ENCODE peak calls at places on chromosomes 11 and 22, in ten cellular contexts. One of them, this sample, is unnamed.

GRCh38 chr11:59207988-59208432 is 4.7 kb downstream of the MPEG1 start:
- DNase-seq in heart left ventricle: peak; percentile 43
- DNase-seq in HAP-1: peak; percentile 26
- DNase-seq in body of pancreas: peak; percentile 43
- DNase-seq in H1: no peak
- DNase-seq in mesendoderm: peak; percentile 65
- DNase-seq in psoas muscle: no peak
- DNase-seq in tibial artery: no peak
- DNase-seq in CD8-positive, alpha-beta T cell: peak; percentile 23
- DNase-seq in lung: no peak
- DNase-seq in this sample: no peak

GRCh38 chr11:11968511-11969280 is 39.7 kb downstream of the DKK3 start:
- DNase-seq in tibial artery: no peak
- DNase-seq in heart left ventricle: no peak
- DNase-seq in psoas muscle: peak; percentile 51
- DNase-seq in HAP-1: no peak
- DNase-seq in mesendoderm: no peak
- DNase-seq in lung: no peak
- DNase-seq in CD8-positive, alpha-beta T cell: no peak
- DNase-seq in H1: no peak
- DNase-seq in body of pancreas: no peak
- DNase-seq in this sample: no peak

GRCh38 chr11:33391188-33391892 is 134.2 kb downstream of the HIPK3 start:
- DNase-seq in heart left ventricle: no peak
- DNase-seq in HAP-1: no peak
- DNase-seq in H1: no peak
- DNase-seq in lung: no peak
- DNase-seq in psoas muscle: no peak
- DNase-seq in tibial artery: no peak
- DNase-seq in body of pancreas: no peak
- DNase-seq in mesendoderm: no peak
- DNase-seq in CD8-positive, alpha-beta T cell: no peak
- DNase-seq in this sample: no peak

GRCh38 chr11:78791254-78791653 is 216.6 kb upstream of the NARS2 start:
- DNase-seq in heart left ventricle: no peak
- DNase-seq in body of pancreas: no peak
- DNase-seq in CD8-positive, alpha-beta T cell: no peak
- DNase-seq in H1: no peak
- DNase-seq in mesendoderm: no peak
- DNase-seq in psoas muscle: no peak
- DNase-seq in lung: no peak
- DNase-seq in tibial artery: no peak
- DNase-seq in HAP-1: no peak
- DNase-seq in this sample: no peak

GRCh38 chr22:30265851-30266444 is 703 bp downstream of the OSM start:
- DNase-seq in tibial artery: peak; percentile 82
- DNase-seq in H1: no peak
- DNase-seq in HAP-1: no peak
- DNase-seq in heart left ventricle: peak; percentile 70
- DNase-seq in psoas muscle: peak; percentile 79
- DNase-seq in body of pancreas: no peak
- DNase-seq in CD8-positive, alpha-beta T cell: peak; percentile 83
- DNase-seq in lung: peak; percentile 67
- DNase-seq in mesendoderm: no peak
- DNase-seq in this sample: no peak

GRCh38 chr11:69905611-69906452 is 86.6 kb upstream of the FGF3 start:
- DNase-seq in CD8-positive, alpha-beta T cell: no peak
- DNase-seq in mesendoderm: peak; percentile 71
- DNase-seq in H1: no peak
- DNase-seq in HAP-1: no peak
- DNase-seq in lung: no peak
- DNase-seq in heart left ventricle: peak; percentile 28
- DNase-seq in body of pancreas: no peak
- DNase-seq in tibial artery: no peak
- DNase-seq in psoas muscle: peak; percentile 32
- DNase-seq in this sample: no peak

GRCh38 chr11:69229521-69229920 is 64.4 kb upstream of the MYEOV start:
- DNase-seq in tibial artery: no peak
- DNase-seq in H1: no peak
- DNase-seq in body of pancreas: peak; percentile 6
- DNase-seq in heart left ventricle: no peak
- DNase-seq in lung: no peak
- DNase-seq in mesendoderm: no peak
- DNase-seq in psoas muscle: no peak
- DNase-seq in HAP-1: no peak
- DNase-seq in CD8-positive, alpha-beta T cell: no peak
- DNase-seq in this sample: no peak

GRCh38 chr11:86592047-86592564 is 80.3 kb downstream of the ME3 start:
- DNase-seq in H1: no peak
- DNase-seq in tibial artery: no peak
- DNase-seq in body of pancreas: no peak
- DNase-seq in mesendoderm: peak; percentile 59
- DNase-seq in psoas muscle: no peak
- DNase-seq in heart left ventricle: no peak
- DNase-seq in CD8-positive, alpha-beta T cell: no peak
- DNase-seq in lung: peak; percentile 53
- DNase-seq in HAP-1: no peak
- DNase-seq in this sample: no peak

GRCh38 chr22:46070722-46071450 is 79.4 kb upstream of the PPARA start:
- DNase-seq in psoas muscle: peak; percentile 88
- DNase-seq in HAP-1: peak; percentile 33
- DNase-seq in heart left ventricle: peak; percentile 83
- DNase-seq in lung: peak; percentile 58
- DNase-seq in H1: no peak
- DNase-seq in tibial artery: peak; percentile 86
- DNase-seq in CD8-positive, alpha-beta T cell: peak; percentile 22
- DNase-seq in body of pancreas: peak; percentile 68
- DNase-seq in mesendoderm: peak; percentile 13
- DNase-seq in this sample: no peak

GRCh38 chr22:29871684-29872083 is 11.3 kb upstream of the MTMR3 start:
- DNase-seq in body of pancreas: no peak
- DNase-seq in HAP-1: peak; percentile 41
- DNase-seq in heart left ventricle: no peak
- DNase-seq in CD8-positive, alpha-beta T cell: no peak
- DNase-seq in H1: no peak
- DNase-seq in lung: no peak
- DNase-seq in psoas muscle: peak; percentile 58
- DNase-seq in tibial artery: no peak
- DNase-seq in mesendoderm: peak; percentile 42
- DNase-seq in this sample: no peak

GRCh38 chr22:45969414-45969799 is 7.6 kb downstream of the WNT7B start:
- DNase-seq in body of pancreas: no peak
- DNase-seq in tibial artery: no peak
- DNase-seq in heart left ventricle: no peak
- DNase-seq in lung: no peak
- DNase-seq in psoas muscle: no peak
- DNase-seq in H1: no peak
- DNase-seq in HAP-1: no peak
- DNase-seq in CD8-positive, alpha-beta T cell: no peak
- DNase-seq in mesendoderm: peak; percentile 53
- DNase-seq in this sample: no peak

GRCh38 chr22:48905206-48905975 is 922.3 kb downstream of the BRD1 start:
- DNase-seq in H1: no peak
- DNase-seq in lung: no peak
- DNase-seq in HAP-1: no peak
- DNase-seq in mesendoderm: no peak
- DNase-seq in CD8-positive, alpha-beta T cell: no peak
- DNase-seq in tibial artery: peak; percentile 53
- DNase-seq in psoas muscle: no peak
- DNase-seq in body of pancreas: no peak
- DNase-seq in heart left ventricle: peak; percentile 14
- DNase-seq in this sample: no peak

GRCh38 chr11:79249341-79249993 is 191.4 kb downstream of the TENM4 start:
- DNase-seq in heart left ventricle: no peak
- DNase-seq in psoas muscle: no peak
- DNase-seq in tibial artery: no peak
- DNase-seq in H1: no peak
- DNase-seq in HAP-1: no peak
- DNase-seq in CD8-positive, alpha-beta T cell: no peak
- DNase-seq in mesendoderm: no peak
- DNase-seq in lung: no peak
- DNase-seq in body of pancreas: no peak
- DNase-seq in this sample: no peak

GRCh38 chr11:63873381-63873780 is 34.5 kb downstream of the MARK2 start:
- DNase-seq in HAP-1: no peak
- DNase-seq in heart left ventricle: no peak
- DNase-seq in mesendoderm: no peak
- DNase-seq in psoas muscle: no peak
- DNase-seq in body of pancreas: no peak
- DNase-seq in H1: no peak
- DNase-seq in tibial artery: no peak
- DNase-seq in CD8-positive, alpha-beta T cell: no peak
- DNase-seq in lung: no peak
- DNase-seq in this sample: no peak

GRCh38 chr11:63875506-63875905 is 36.6 kb downstream of the MARK2 start:
- DNase-seq in lung: no peak
- DNase-seq in body of pancreas: no peak
- DNase-seq in psoas muscle: no peak
- DNase-seq in CD8-positive, alpha-beta T cell: no peak
- DNase-seq in heart left ventricle: no peak
- DNase-seq in mesendoderm: no peak
- DNase-seq in tibial artery: no peak
- DNase-seq in H1: no peak
- DNase-seq in HAP-1: no peak
- DNase-seq in this sample: no peak

GRCh38 chr11:63876616-63877015 is 37.7 kb downstream of the MARK2 start:
- DNase-seq in heart left ventricle: no peak
- DNase-seq in lung: no peak
- DNase-seq in H1: no peak
- DNase-seq in HAP-1: no peak
- DNase-seq in psoas muscle: no peak
- DNase-seq in body of pancreas: no peak
- DNase-seq in tibial artery: no peak
- DNase-seq in mesendoderm: no peak
- DNase-seq in CD8-positive, alpha-beta T cell: no peak
- DNase-seq in this sample: no peak

GRCh38 chr11:63872833-63873201 is 33.9 kb downstream of the MARK2 start:
- DNase-seq in body of pancreas: peak; percentile 36
- DNase-seq in HAP-1: no peak
- DNase-seq in psoas muscle: peak; percentile 60
- DNase-seq in H1: no peak
- DNase-seq in mesendoderm: no peak
- DNase-seq in lung: no peak
- DNase-seq in CD8-positive, alpha-beta T cell: no peak
- DNase-seq in heart left ventricle: peak; percentile 49
- DNase-seq in tibial artery: no peak
- DNase-seq in this sample: no peak

DNA sequence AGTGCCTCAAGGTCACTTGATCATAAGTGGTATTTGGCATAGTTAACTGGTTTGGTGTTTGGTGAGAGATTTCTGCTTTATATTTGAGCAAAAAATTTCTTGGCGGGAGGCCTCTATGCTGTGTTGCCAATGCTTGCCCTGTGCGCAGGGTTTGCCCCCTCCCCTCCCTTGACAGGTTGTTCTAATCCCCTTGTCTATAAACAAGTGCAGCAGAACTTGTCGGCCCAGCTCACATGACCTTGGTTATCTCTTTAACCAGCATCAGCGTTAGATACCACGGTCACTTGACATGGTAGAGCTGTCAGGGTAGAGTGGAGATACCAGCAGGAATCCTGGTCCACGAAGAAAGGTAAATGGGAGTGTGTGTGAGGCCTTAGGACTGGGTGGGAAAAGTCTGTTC is 35.6 kb downstream of the MARK2 start:
- DNase-seq in CD8-positive, alpha-beta T cell: no peak
- DNase-seq in body of pancreas: peak; percentile 35
- DNase-seq in psoas muscle: no peak
- DNase-seq in heart left ventricle: peak; percentile 58
- DNase-seq in tibial artery: no peak
- DNase-seq in mesendoderm: no peak
- DNase-seq in lung: no peak
- DNase-seq in HAP-1: no peak
- DNase-seq in H1: no peak
- DNase-seq in this sample: no peak
- H3K4me1 ChIP-seq in CD8-positive, alpha-beta T cell: peaks cover 72% of the 10 kb centered on the region
- H3K4me1 ChIP-seq in body of pancreas: peaks cover 93% of the 10 kb centered on the region
- H3K4me1 ChIP-seq in psoas muscle: peaks cover 38% of the 10 kb centered on the region
- H3K4me1 ChIP-seq in heart left ventricle: peaks cover 85% of the 10 kb centered on the region
- H3K4me1 ChIP-seq in tibial artery: no peaks in the 10 kb centered on the region
- H3K4me1 ChIP-seq in mesendoderm: peaks cover 11% of the 10 kb centered on the region
- H3K4me1 ChIP-seq in lung: peaks cover 37% of the 10 kb centered on the region
- H3K4me1 ChIP-seq in HAP-1: no peaks in the 10 kb centered on the region
- H3K4me1 ChIP-seq in H1: peaks cover 9% of the 10 kb centered on the region
- H3K4me1 ChIP-seq in this sample: peaks cover 85% of the 10 kb centered on the region

GRCh38 chr22:19959587-19960490 is 18.2 kb upstream of the TXNRD2 start:
- DNase-seq in heart left ventricle: peak; percentile 37
- DNase-seq in psoas muscle: no peak
- DNase-seq in CD8-positive, alpha-beta T cell: no peak
- DNase-seq in mesendoderm: no peak
- DNase-seq in H1: no peak
- DNase-seq in lung: no peak
- DNase-seq in tibial artery: no peak
- DNase-seq in body of pancreas: no peak
- DNase-seq in HAP-1: no peak
- DNase-seq in this sample: no peak
- H3K4me1 ChIP-seq in heart left ventricle: peaks cover 38% of the 10 kb centered on the region
- H3K4me1 ChIP-seq in psoas muscle: peaks cover 24% of the 10 kb centered on the region
- H3K4me1 ChIP-seq in CD8-positive, alpha-beta T cell: peaks cover 6% of the 10 kb centered on the region
- H3K4me1 ChIP-seq in mesendoderm: peaks cover 9% of the 10 kb centered on the region
- H3K4me1 ChIP-seq in H1: no peaks in the 10 kb centered on the region
- H3K4me1 ChIP-seq in lung: peaks cover 9% of the 10 kb centered on the region
- H3K4me1 ChIP-seq in tibial artery: peaks cover 5% of the 10 kb centered on the region
- H3K4me1 ChIP-seq in body of pancreas: peaks cover 58% of the 10 kb centered on the region
- H3K4me1 ChIP-seq in HAP-1: peaks cover 3% of the 10 kb centered on the region
- H3K4me1 ChIP-seq in this sample: peaks cover 46% of the 10 kb centered on the region

GRCh38 chr11:10305964-10306918 is 1.4 kb downstream of the ADM start:
- DNase-seq in H1: no peak
- DNase-seq in HAP-1: no peak
- DNase-seq in tibial artery: peak; percentile 74
- DNase-seq in heart left ventricle: peak; percentile 45
- DNase-seq in mesendoderm: peak; percentile 62
- DNase-seq in psoas muscle: peak; percentile 59
- DNase-seq in lung: no peak
- DNase-seq in body of pancreas: peak; percentile 23
- DNase-seq in CD8-positive, alpha-beta T cell: no peak
- DNase-seq in this sample: no peak
- H3K4me1 ChIP-seq in H1: peaks cover 8% of the 10 kb centered on the region
- H3K4me1 ChIP-seq in HAP-1: peaks cover 15% of the 10 kb centered on the region
- H3K4me1 ChIP-seq in tibial artery: no peaks in the 10 kb centered on the region
- H3K4me1 ChIP-seq in heart left ventricle: peaks cover 61% of the 10 kb centered on the region
- H3K4me1 ChIP-seq in mesendoderm: peaks cover 15% of the 10 kb centered on the region
- H3K4me1 ChIP-seq in psoas muscle: peaks cover 35% of the 10 kb centered on the region
- H3K4me1 ChIP-seq in lung: peaks cover 11% of the 10 kb centered on the region
- H3K4me1 ChIP-seq in body of pancreas: peaks cover 78% of the 10 kb centered on the region
- H3K4me1 ChIP-seq in CD8-positive, alpha-beta T cell: peaks cover 43% of the 10 kb centered on the region
- H3K4me1 ChIP-seq in this sample: peaks cover 67% of the 10 kb centered on the region

DNA sequence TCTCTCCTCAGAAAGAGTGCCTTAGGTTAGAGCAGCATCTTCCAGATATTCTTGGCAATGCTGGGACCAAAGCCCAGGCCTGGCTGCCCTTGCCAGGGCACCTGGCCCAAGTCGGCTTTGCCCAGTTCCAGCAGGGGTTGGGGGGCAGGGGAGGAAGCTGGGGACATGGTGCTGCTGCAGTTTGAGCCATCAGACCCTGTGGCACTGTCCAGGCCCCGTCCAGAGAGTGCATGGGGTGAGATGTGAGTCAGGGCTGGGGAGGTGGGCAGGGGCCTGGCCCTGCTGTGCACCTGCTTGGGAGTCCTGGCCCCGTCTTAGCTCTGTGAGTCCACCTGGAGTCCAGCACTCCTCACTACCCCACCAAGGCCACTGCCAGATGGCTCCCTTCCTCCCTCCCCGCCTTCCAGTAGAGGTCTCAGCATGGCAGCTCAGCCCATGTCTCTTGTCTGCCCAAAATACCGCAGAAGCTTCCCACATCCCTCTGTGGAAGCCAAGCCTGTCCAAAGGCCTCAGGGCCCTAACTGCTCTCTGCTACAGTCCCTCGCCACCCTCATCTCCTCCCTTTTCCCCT is 16.6 kb downstream of the DERL3 start:
- DNase-seq in lung: no peak
- DNase-seq in mesendoderm: no peak
- DNase-seq in H1: no peak
- DNase-seq in psoas muscle: no peak
- DNase-seq in heart left ventricle: no peak
- DNase-seq in body of pancreas: no peak
- DNase-seq in CD8-positive, alpha-beta T cell: no peak
- DNase-seq in HAP-1: no peak
- DNase-seq in tibial artery: no peak
- DNase-seq in this sample: no peak
- H3K4me1 ChIP-seq in lung: no peaks in the 10 kb centered on the region
- H3K4me1 ChIP-seq in mesendoderm: no peaks in the 10 kb centered on the region
- H3K4me1 ChIP-seq in H1: no peaks in the 10 kb centered on the region
- H3K4me1 ChIP-seq in psoas muscle: peaks cover 10% of the 10 kb centered on the region
- H3K4me1 ChIP-seq in heart left ventricle: peaks cover 52% of the 10 kb centered on the region
- H3K4me1 ChIP-seq in body of pancreas: no peaks in the 10 kb centered on the region
- H3K4me1 ChIP-seq in CD8-positive, alpha-beta T cell: no peaks in the 10 kb centered on the region
- H3K4me1 ChIP-seq in HAP-1: no peaks in the 10 kb centered on the region
- H3K4me1 ChIP-seq in tibial artery: no peaks in the 10 kb centered on the region
- H3K4me1 ChIP-seq in this sample: peaks cover 57% of the 10 kb centered on the region

This sample was measured in right atrium auricular region.